ENCODE peak calls at places on chromosomes 6 and 20, in nine cellular contexts. T is neural crest cell, R is iPS-NIHi11, S is NCI-H1092 treated with DMSO at 0.1 percent for 48 hours, J is sigmoid colon, D is kidney glomerular epithelial cell, Q is tibial nerve, P is cardiac fibroblast, L is Kasumi-1. V is an unnamed sample.

GRCh38 chr6:166639921-166640320 is 12.9 kb upstream of the RPS6KA2 start:
- DNase-seq in S (no peak), T (no peak), P (no peak), R (no peak), Q (no peak), L (no peak), J (no peak), D (no peak), V (no peak)

GRCh38 chr20:5085380-5085779 is 34.4 kb downstream of the PCNA start:
- DNase-seq in P (peak), R (no peak), L (peak), D (no peak), J (no peak), T (no peak), Q (no peak), S (no peak), V (no peak)

GRCh38 chr20:11901127-11901526 is 16.6 kb upstream of the BTBD3 start:
- DNase-seq in L (no peak), D (peak), T (no peak), S (no peak), R (no peak), P (peak), Q (no peak), J (no peak), V (no peak)

GRCh38 chr6:158143700-158144099 is 24.4 kb downstream of the SERAC1 start:
- DNase-seq in R (peak), T (no peak), D (no peak), L (peak), S (no peak), P (peak), Q (no peak), J (no peak), V (no peak)

GRCh38 chr6:148835920-148836441 is 89.2 kb downstream of the UST start:
- DNase-seq in D (no peak), L (no peak), P (peak), Q (no peak), S (no peak), R (no peak), J (no peak), T (no peak), V (no peak)

GRCh38 chr20:60516442-60516841 is 558.2 kb downstream of the CDH26 start:
- DNase-seq in J (no peak), D (no peak), Q (no peak), L (no peak), T (no peak), S (no peak), R (no peak), P (no peak), V (no peak)

GRCh38 chr6:40482532-40482931 is 104.6 kb downstream of the LRFN2 start:
- DNase-seq in T (peak), Q (no peak), J (no peak), P (no peak), R (peak), D (no peak), L (no peak), S (no peak), V (no peak)

GRCh38 chr6:10720229-10720959 is 2.5 kb upstream of the TMEM14C start:
- DNase-seq in Q (no peak), P (peak), S (peak), J (peak), L (peak), T (no peak), D (no peak), R (no peak), V (peak)

GRCh38 chr6:65566117-65566516 is 140.9 kb downstream of the EYS start:
- DNase-seq in P (no peak), L (no peak), S (no peak), J (no peak), Q (no peak), D (no peak), T (no peak), R (no peak), V (no peak)

GRCh38 chr6:170135821-170136471 is 154.9 kb downstream of the DLL1 start:
- DNase-seq in S (no peak), P (no peak), D (no peak), Q (no peak), J (peak), L (no peak), T (no peak), R (peak), V (no peak)

GRCh38 chr6:2868637-2869379 is 27.1 kb upstream of the SERPINB1 start:
- DNase-seq in J (no peak), P (no peak), Q (no peak), S (no peak), D (no peak), L (no peak), T (no peak), R (no peak), V (no peak)

V was measured in activated T-helper 1 cell treated with anti-CD3 and anti-CD28 coated beads, Interleukin-12 subunit alpha, Interleukin-12 subunit beta, Interleukin-2, Interleukin-4 antibody, amounts not matched to agents 30 ng/mL and 10 ng/mL and 1 ng/mL, durations not matched to agents 14 hours and 24 hours and 36 hours.